ENCODE peak calls at places on chromosomes 11 and 22, in four cellular contexts. S is colonic mucosa, O is Karpas-422, L is A549. G is an unnamed sample.

GRCh38 chr11:73761403-73761945 is 600 bp upstream of the RAB6A start:
- DNase-seq in S (no peak), O (no peak), L (no peak), G (peak; percentile 35)

GRCh38 chr11:35013514-35014191 is 97.2 kb downstream of the PDHX start:
- DNase-seq in S (no peak), O (no peak), L (no peak), G (no peak)

GRCh38 chr11:85945788-85946187 is 90.6 kb downstream of the CCDC83 start:
- DNase-seq in S (no peak), O (peak; percentile 66), L (no peak), G (no peak)

GRCh38 chr11:70572974-70573260 is 174.6 kb downstream of the CTTN start:
- DNase-seq in S (no peak), O (peak; percentile 11), L (no peak), G (no peak)

GRCh38 chr11:64638017-64638664 is 47.1 kb downstream of the SLC22A12 start:
- DNase-seq in S (peak; percentile 71), O (no peak), L (no peak), G (no peak)

GRCh38 chr11:109864161-109864661 is 229.0 kb upstream of the ZC3H12C start:
- DNase-seq in S (no peak), O (no peak), L (no peak), G (no peak)

GRCh38 chr22:50191041-50191740 is 5.5 kb downstream of the TRABD start:
- DNase-seq in S (peak; percentile 49), O (peak; percentile 93), L (no peak), G (peak; percentile 71)

GRCh38 chr22:43755452-43755851 is 56.7 kb downstream of the EFCAB6 start:
- DNase-seq in S (no peak), O (no peak), L (no peak), G (no peak)

GRCh38 chr11:77113382-77114088 is 10.9 kb downstream of the OMP start:
- DNase-seq in S (no peak), O (peak; percentile 70), L (peak; percentile 82), G (peak; percentile 51)

GRCh38 chr11:128763224-128763623 is 69.4 kb downstream of the FLI1 start:
- DNase-seq in S (no peak), O (no peak), L (no peak), G (no peak)

GRCh38 chr11:67252831-67253239 is 13.4 kb upstream of the GRK2 start:
- DNase-seq in S (no peak), O (peak; percentile 74), L (peak; percentile 49), G (no peak)

GRCh38 chr11:27615833-27616232 is 84.4 kb downstream of the BDNF start:
- DNase-seq in S (no peak), O (no peak), L (no peak), G (no peak)

GRCh38 chr11:104146421-104146820 is 17.5 kb downstream of the PDGFD start:
- DNase-seq in S (no peak), O (no peak), L (no peak), G (no peak)

GRCh38 chr11:3613998-3614741 is 27.6 kb downstream of the ART5 start:
- DNase-seq in S (no peak), O (peak; percentile 33), L (no peak), G (no peak)

GRCh38 chr22:50247748-50248147 is 2.9 kb upstream of the TUBGCP6 start:
- DNase-seq in S (peak; percentile 86), O (peak; percentile 96), L (no peak), G (peak; percentile 50)

GRCh38 chr11:116874251-116874650 is 36.8 kb upstream of the APOA1 start:
- DNase-seq in S (no peak), O (no peak), L (no peak), G (no peak)

GRCh38 chr11:64665381-64665780 is 57.6 kb downstream of the NRXN2 start:
- DNase-seq in S (no peak), O (no peak), L (no peak), G (no peak)

GRCh38 chr11:44471603-44472002 is 93.9 kb upstream of the CD82 start:
- DNase-seq in S (no peak), O (no peak), L (no peak), G (no peak)

GRCh38 chr22:30743257-30744020 is 48.8 kb downstream of the OSBP2 start:
- DNase-seq in S (no peak), O (no peak), L (no peak), G (no peak)

GRCh38 chr11:39589391-39589790 is 1870.1 kb downstream of the LRRC4C start:
- DNase-seq in S (no peak), O (no peak), L (no peak), G (no peak)

GRCh38 chr11:6353367-6353987 is 33.2 kb upstream of the CAVIN3 start:
- DNase-seq in S (peak; percentile 60), O (peak; percentile 83), L (peak; percentile 46), G (peak; percentile 83)

GRCh38 chr11:17000987-17001386 is 13.2 kb downstream of the PLEKHA7 start:
- DNase-seq in S (no peak), O (no peak), L (no peak), G (no peak)

DNA sequence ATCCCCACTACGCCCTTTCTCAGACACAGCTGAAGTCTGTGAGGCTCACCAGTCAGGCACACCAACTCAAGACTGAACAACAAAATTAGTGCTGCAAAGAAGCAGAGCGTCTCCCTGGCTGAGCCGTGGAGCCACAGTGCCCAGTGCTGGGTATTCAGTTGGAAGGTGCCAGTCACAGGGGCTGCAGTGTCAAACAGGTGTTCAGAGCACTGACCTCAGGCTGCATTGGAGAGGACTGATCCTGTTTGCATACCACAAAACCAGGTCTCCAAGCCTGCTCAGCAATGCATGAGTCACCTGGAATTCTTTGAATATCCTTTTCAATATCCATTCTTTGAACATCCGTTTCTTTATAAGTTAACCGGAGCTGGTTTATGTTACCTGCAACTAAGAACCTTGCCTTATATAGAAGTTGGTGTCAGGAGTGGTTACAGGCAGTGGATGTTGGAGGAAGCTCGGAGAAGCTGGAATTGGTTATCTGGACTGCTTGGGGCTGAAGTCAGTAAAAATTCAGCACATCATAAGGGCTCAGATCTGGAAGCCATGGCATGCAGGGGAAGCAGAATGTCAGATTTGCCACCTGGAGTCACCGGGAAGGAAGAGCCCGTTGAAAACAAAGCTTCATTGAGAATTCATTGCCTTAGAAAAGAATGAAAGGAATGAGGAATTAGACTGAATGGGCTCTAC is 30.3 kb downstream of the PDGFB start:
- DNase-seq in S (no peak), O (no peak), L (peak; percentile 43), G (peak; percentile 53)
- H3K4me3 ChIP-seq in S (no peak overlapping the region), O (no peak overlapping the region), L (no peak overlapping the region), G (no peak overlapping the region)

DNA sequence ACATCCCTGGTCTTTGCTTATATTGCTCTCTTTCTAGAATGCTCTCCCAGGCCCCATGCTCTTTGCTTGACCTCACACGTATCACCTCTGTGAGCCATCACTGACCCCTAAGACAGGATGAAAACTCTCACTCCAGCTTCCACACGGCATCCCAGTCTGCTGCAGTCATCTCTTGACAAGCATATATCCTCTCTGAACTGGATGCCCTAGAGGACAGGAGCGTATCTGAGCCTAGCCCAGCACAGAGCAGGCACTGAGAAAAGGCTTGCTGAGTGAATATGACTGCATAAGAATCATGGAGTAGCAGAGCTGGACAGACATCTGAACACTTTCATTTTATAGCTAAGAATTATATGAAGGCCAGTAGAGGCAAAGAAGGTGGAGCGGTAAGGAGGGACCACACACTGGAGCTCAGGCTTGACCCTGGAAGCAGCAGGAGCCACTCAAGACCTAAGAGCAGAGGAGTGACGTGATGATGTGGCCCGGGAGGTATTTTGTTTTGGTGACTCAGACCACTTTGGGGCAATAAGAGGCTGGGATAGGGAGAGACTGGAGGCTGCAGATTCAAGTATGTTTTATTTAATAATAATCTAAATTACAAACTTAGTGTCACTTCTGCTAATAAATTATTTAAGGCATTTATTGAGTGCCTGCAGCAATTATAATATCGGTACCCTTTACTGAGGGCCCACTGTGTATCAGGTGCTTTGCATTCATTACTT is 42.7 kb downstream of the MAP6 start:
- DNase-seq in S (no peak), O (no peak), L (peak; percentile 43), G (no peak)
- H3K27ac ChIP-seq in S (no peak overlapping the region), O (no peak overlapping the region), L (no peak overlapping the region), G (no peak overlapping the region)

GRCh38 chr22:21714784-21715183 is 20.8 kb downstream of the YPEL1 start:
- DNase-seq in S (no peak), O (no peak), L (no peak), G (no peak)
- H3K4me3 ChIP-seq in S (no peak overlapping the region), O (no peak overlapping the region), L (no peak overlapping the region), G (no peak overlapping the region)

DNA sequence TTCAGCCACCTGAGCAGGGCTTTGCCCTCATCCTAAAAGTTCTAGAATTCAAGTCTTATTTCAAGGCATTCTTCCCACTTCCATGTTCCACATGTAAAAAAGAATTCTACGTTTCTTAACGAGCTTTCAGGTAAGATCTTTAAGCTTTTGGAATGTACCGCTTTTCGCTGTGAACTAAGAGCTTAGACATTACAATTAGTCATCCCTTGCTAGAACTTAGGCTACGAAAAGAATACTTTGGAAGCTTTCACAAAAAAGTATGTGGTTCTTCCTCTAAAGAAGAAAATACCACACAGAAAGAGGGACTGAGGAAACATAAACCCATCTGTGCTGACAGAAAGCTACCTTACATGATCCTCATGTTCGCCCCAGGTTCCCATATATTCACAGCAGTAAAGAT is 1.9 kb downstream of the NUMA1 start:
- DNase-seq in S (no peak), O (no peak), L (no peak), G (no peak)
- H3K27ac ChIP-seq in S (peak overlapping the region; percentile 88), O (no peak overlapping the region), L (peak overlapping the region; percentile 78), G (peak overlapping the region; percentile 87)

DNA sequence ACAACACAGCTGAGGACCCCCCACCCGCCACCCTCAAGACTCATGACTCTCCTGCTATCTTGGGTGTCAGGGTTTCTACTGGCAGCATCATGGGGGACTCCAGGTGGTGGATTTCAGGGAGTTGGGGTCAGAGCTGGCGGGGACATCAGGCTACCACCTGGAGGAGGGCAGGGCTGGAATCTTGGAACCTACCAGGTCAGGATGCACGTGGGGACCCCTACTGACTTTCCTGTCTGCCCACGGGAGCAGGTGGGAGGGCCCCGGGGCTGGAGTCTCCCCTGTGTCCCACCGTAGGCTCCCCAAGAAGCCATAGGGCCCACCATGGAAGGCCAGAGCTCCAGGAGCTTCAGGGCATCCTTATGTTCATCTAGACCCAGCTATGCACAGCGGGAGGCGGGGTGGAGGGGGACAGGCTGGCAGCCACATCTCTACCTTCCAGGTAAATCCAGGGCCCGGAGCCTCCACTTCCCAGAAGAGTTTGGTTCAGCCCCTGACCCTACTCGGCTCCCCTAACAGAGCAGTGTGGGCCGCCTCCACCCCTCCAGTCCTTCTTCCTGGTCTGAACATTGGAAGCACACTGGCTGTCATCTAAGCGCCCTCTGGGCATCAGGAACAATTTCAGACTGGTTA is 10.0 kb downstream of the SLC37A2 start:
- DNase-seq in S (no peak), O (no peak), L (no peak), G (no peak)
- H3K4me3 ChIP-seq in S (no peak overlapping the region), O (peak overlapping the region; percentile 40), L (no peak overlapping the region), G (no peak overlapping the region)

GRCh38 chr11:60376601-60377000 is 1.7 kb upstream of the MS4A7 start:
- DNase-seq in S (no peak), O (no peak), L (no peak), G (no peak)
- H3K27ac ChIP-seq in S (no peak overlapping the region), O (no peak overlapping the region), L (no peak overlapping the region), G (no peak overlapping the region)

DNA sequence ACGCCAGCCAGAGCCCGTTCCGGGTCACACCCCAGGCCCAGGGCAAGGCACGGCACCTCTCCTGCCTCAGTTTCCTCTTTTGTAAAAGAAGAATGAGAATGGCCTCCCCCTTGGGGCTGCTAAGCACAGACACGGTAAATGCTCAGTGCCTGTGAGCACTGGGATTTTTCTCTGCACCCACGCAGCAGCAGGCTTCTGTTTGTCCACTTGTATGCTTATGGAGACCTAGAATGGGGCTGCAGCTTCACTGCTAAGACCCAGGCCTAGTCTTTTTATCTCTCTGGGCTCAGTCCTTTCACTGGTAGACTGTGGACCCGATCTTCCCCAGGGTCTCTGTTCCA is 1327.9 kb downstream of the TBC1D22A start:
- DNase-seq in S (no peak), O (no peak), L (no peak), G (no peak)
- H3K4me3 ChIP-seq in S (no peak overlapping the region), O (peak overlapping the region; percentile 34), L (no peak overlapping the region), G (no peak overlapping the region)